ENCODE peak calls at places on chromosomes 12 and 14, in seven cellular contexts. X is uterus; F is left lung; E is pancreas; Y is CD4-positive, alpha-beta T cell; O is fibroblast of lung; S is prostate gland. W is an unnamed sample.

GRCh38 chr14:74257078-74257987 is 18.1 kb downstream of the VSX2 start:
- DNase-seq in X (no peak), F (peak), E (peak), Y (peak), O (no peak), S (peak), W (no peak)

GRCh38 chr12:22728989-22729388 is 104.0 kb downstream of the ETNK1 start:
- DNase-seq in X (no peak), F (no peak), E (no peak), Y (no peak), O (peak), S (no peak), W (no peak)

GRCh38 chr12:62259311-62259992 is 752 bp upstream of the USP15 start:
- DNase-seq in X (no peak), F (no peak), E (peak), Y (no peak), O (no peak), S (no peak), W (no peak)

GRCh38 chr12:132686831-132687210 is 321 bp downstream of the POLE start:
- DNase-seq in X (no peak), F (no peak), E (no peak), Y (peak), O (peak), S (no peak), W (no peak)

GRCh38 chr12:87217486-87217885 is 811.7 kb downstream of the C12orf50 start:
- DNase-seq in X (no peak), F (no peak), E (no peak), Y (no peak), O (peak), S (no peak), W (no peak)

GRCh38 chr12:12267801-12268200 is 957 bp upstream of the LRP6 start:
- DNase-seq in X (no peak), F (no peak), E (no peak), Y (no peak), O (no peak), S (no peak), W (no peak)

GRCh38 chr14:73457935-73458218 is 469 bp downstream of the NUMB start:
- DNase-seq in X (no peak), F (no peak), E (no peak), Y (no peak), O (no peak), S (peak), W (no peak)

GRCh38 chr14:75222208-75222701 is 45.8 kb upstream of the TMED10 start:
- DNase-seq in X (no peak), F (peak), E (no peak), Y (no peak), O (peak), S (no peak), W (no peak)

GRCh38 chr12:68420225-68421008 is 88.3 kb upstream of the MDM1 start:
- DNase-seq in X (peak), F (no peak), E (peak), Y (no peak), O (peak), S (no peak), W (no peak)

GRCh38 chr14:71492346-71492745 is 439.9 kb upstream of the RGS6 start:
- DNase-seq in X (no peak), F (no peak), E (no peak), Y (no peak), O (no peak), S (no peak), W (no peak)

GRCh38 chr12:112907415-112908157 is 824 bp downstream of the OAS1 start:
- DNase-seq in X (no peak), F (no peak), E (no peak), Y (no peak), O (no peak), S (no peak), W (no peak)

GRCh38 chr12:103884316-103884715 is 43.3 kb upstream of the NT5DC3 start:
- DNase-seq in X (no peak), F (no peak), E (no peak), Y (peak), O (peak), S (no peak), W (no peak)

GRCh38 chr12:78359530-78359929 is 505.0 kb upstream of the SYT1 start:
- DNase-seq in X (peak), F (no peak), E (no peak), Y (no peak), O (peak), S (no peak), W (no peak)

GRCh38 chr12:115424003-115424402 is 740.0 kb upstream of the TBX3 start:
- DNase-seq in X (no peak), F (no peak), E (no peak), Y (no peak), O (no peak), S (no peak), W (no peak)

GRCh38 chr12:72072613-72073212 is 134.1 kb downstream of the TPH2 start:
- DNase-seq in X (no peak), F (no peak), E (no peak), Y (no peak), O (no peak), S (no peak), W (no peak)

GRCh38 chr12:20028033-20028432 is 340.3 kb upstream of the PDE3A start:
- DNase-seq in X (no peak), F (no peak), E (no peak), Y (no peak), O (no peak), S (no peak), W (no peak)

GRCh38 chr14:78448483-78449094 is 278.4 kb downstream of the NRXN3 start:
- DNase-seq in X (no peak), F (no peak), E (peak), Y (no peak), O (peak), S (peak), W (no peak)

GRCh38 chr12:45670339-45671065 is 59.0 kb upstream of the ARID2 start:
- DNase-seq in X (no peak), F (no peak), E (no peak), Y (no peak), O (no peak), S (no peak), W (no peak)

GRCh38 chr12:67630373-67631088 is 18.0 kb upstream of the DYRK2 start:
- DNase-seq in X (peak), F (no peak), E (no peak), Y (peak), O (peak), S (no peak), W (no peak)

GRCh38 chr12:14768823-14769405 is 34.4 kb downstream of the WBP11 start:
- DNase-seq in X (no peak), F (peak), E (peak), Y (no peak), O (peak), S (no peak), W (peak)

GRCh38 chr14:68962681-68963080 is 16.4 kb downstream of the ACTN1 start:
- DNase-seq in X (no peak), F (no peak), E (no peak), Y (no peak), O (no peak), S (no peak), W (no peak)

DNA sequence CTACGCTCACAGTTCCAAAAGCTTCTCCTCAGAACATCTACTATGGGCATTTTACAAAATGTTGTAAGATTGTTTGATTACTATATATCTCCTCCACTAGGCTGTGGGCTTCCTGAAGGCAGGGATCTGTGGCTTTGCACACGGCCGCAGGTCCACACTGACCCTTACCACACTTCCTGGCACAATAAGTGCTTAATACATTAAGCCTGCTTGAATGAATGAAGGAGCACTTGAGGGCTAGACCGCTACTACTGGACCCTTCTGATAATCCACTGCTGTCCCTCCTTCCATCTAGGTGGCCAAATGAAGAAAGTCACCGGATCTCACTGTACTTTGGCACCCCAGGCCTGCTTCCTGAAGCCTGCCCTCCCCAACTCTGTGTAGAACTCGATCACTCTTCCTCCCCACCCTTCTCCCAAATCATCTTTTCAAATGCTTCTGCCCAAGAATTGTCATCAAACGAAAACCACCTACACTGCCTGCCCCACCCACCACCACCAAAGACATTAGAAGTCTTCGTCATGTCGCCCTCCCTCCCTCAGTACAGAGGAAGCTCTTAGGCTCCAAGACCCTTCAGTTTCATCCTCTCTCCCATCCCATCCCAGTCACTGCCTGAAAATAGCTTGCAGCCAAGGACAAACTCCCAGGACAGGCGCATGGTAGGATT is 596 bp upstream of the ZBTB39 start:
- DNase-seq in X (no peak), F (no peak), E (no peak), Y (no peak), O (no peak), S (no peak), W (no peak)
- TF ChIP-seq CTCF in X (no peak), F (no peak), E (peak), Y (no peak), O (peak), S (no peak), W (no peak)

GRCh38 chr14:23542261-23542660 is 9.3 kb downstream of the ZFHX2 start:
- DNase-seq in X (no peak), F (no peak), E (no peak), Y (no peak), O (no peak), S (no peak), W (no peak)
- H3K27ac ChIP-seq in X (no peak), F (no peak), E (no peak), Y (no peak), O (no peak), S (no peak), W (no peak)

GRCh38 chr12:101322480-101322879 is 42.6 kb downstream of the UTP20 start:
- DNase-seq in X (no peak), F (no peak), E (no peak), Y (no peak), O (no peak), S (no peak), W (no peak)
- TF ChIP-seq CTCF in X (no peak), F (no peak), E (no peak), Y (no peak), O (no peak), S (no peak), W (no peak)

DNA sequence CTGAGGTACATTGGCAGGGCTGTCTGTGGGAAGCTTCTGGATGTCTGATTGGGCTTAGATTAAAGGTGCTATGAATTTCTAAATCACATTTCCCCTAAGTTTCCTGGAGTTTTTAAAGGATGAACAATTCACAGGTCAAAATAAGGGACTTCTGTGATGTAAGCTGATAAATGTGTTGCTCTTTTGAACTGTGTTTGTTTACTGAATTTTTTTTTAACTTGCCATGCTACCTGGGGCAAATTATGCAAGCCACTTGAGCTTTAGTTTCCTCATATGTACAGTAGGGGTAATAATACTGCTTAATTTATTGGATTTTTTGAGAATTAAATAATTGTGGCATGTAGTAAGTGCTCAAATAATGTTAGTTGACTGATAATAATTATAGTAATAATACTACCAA is 52.8 kb upstream of the CCDC91 start:
- DNase-seq in X (no peak), F (no peak), E (no peak), Y (no peak), O (no peak), S (no peak), W (no peak)
- H3K27ac ChIP-seq in X (no peak), F (no peak), E (no peak), Y (no peak), O (no peak), S (no peak), W (no peak)

GRCh38 chr14:64958201-64958600 is 13.9 kb downstream of the RAB15 start:
- DNase-seq in X (no peak), F (no peak), E (no peak), Y (no peak), O (no peak), S (no peak), W (no peak)

GRCh38 chr14:64956697-64957412 is 14.3 kb upstream of the GPX2 start:
- DNase-seq in X (no peak), F (no peak), E (no peak), Y (no peak), O (no peak), S (peak), W (no peak)

GRCh38 chr14:64963611-64964010 is 8.5 kb downstream of the RAB15 start:
- DNase-seq in X (no peak), F (no peak), E (no peak), Y (no peak), O (no peak), S (no peak), W (no peak)

GRCh38 chr14:64958743-64959142 is 13.4 kb downstream of the RAB15 start:
- DNase-seq in X (no peak), F (no peak), E (no peak), Y (no peak), O (no peak), S (no peak), W (no peak)

GRCh38 chr14:64960762-64961276 is 11.3 kb downstream of the RAB15 start:
- DNase-seq in X (no peak), F (no peak), E (peak), Y (no peak), O (no peak), S (peak), W (no peak)
- TF ChIP-seq CTCF in X (no peak), F (no peak), E (no peak), Y (no peak), O (no peak), S (peak), W (no peak)

GRCh38 chr14:95456281-95456680 is 60.2 kb downstream of the SYNE3 start:
- DNase-seq in X (no peak), F (no peak), E (no peak), Y (no peak), O (no peak), S (no peak), W (no peak)
- H3K27ac ChIP-seq in X (no peak), F (no peak), E (no peak), Y (no peak), O (no peak), S (no peak), W (no peak)

GRCh38 chr12:4353785-4354208 is 25.7 kb downstream of the FGF23 start:
- DNase-seq in X (no peak), F (no peak), E (no peak), Y (peak), O (no peak), S (no peak), W (no peak)

GRCh38 chr12:4355150-4355842 is 24.2 kb downstream of the FGF23 start:
- DNase-seq in X (no peak), F (no peak), E (no peak), Y (no peak), O (no peak), S (no peak), W (no peak)

GRCh38 chr12:4355843-4356327 is 23.6 kb downstream of the FGF23 start:
- DNase-seq in X (no peak), F (peak), E (no peak), Y (peak), O (peak), S (no peak), W (no peak)
- TF ChIP-seq CTCF in X (no peak), F (no peak), E (no peak), Y (peak), O (peak), S (peak), W (no peak)

GRCh38 chr12:42145197-42145549 is 499 bp upstream of the GXYLT1 start:
- DNase-seq in X (no peak), F (no peak), E (no peak), Y (no peak), O (no peak), S (no peak), W (no peak)

GRCh38 chr12:42144174-42144423 is 575 bp downstream of the GXYLT1 start:
- DNase-seq in X (no peak), F (no peak), E (no peak), Y (no peak), O (no peak), S (peak), W (no peak)

GRCh38 chr12:42144424-42145196 is at the start of gene GXYLT1:
- DNase-seq in X (peak), F (peak), E (peak), Y (peak), O (peak), S (peak), W (peak)

GRCh38 chr12:42143401-42144173 is 1.1 kb downstream of the GXYLT1 start:
- DNase-seq in X (no peak), F (no peak), E (no peak), Y (no peak), O (peak), S (peak), W (no peak)

DNA sequence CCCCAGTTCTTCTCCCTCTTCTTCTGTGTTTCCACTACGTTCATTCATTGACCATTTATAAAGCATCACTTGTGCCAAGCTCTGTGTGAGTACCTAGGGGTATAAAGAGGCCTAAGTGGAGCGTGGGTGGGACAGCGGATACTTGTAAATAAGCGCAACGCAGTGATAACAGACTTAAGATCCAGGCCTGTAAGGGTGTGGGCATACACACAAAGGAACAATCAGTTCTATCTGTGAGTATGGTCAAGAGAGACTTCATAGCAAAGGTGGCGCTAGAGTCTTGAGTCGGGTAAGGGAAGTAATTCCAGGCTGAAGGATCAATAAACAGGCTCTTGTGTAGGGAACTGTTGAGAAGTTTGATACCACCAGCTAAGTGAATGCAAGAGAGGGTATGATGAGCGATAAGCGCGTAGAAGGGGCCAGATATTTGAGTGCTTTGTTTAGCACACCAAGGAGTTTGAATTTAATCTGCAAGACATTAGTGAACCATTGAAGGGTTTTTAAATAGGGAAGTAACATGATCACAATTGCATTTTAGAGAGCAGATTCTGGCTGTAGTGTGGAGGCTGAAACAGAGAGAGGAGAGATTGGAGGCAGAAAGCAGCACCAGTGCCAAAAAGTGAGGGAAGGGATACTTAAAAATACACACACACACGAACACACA is 1.0 kb upstream of the GXYLT1 start:
- DNase-seq in X (no peak), F (no peak), E (no peak), Y (no peak), O (no peak), S (no peak), W (no peak)
- H3K27ac ChIP-seq in X (no peak), F (peak), E (no peak), Y (no peak), O (no peak), S (peak), W (no peak)